ENCODE peak calls at places on chromosomes 1 and 21, in five cellular contexts. One of them, this sample, is unnamed. For H3K27me3, the result is how much of the 10 kb centered on the place peaks cover.

GRCh38 chr1:30730351-30731108 is 7.1 kb upstream of the MATN1 start:
- DNase-seq in H9: no peak
- DNase-seq in H1: no peak
- DNase-seq in mesenchymal stem cell: no peak
- DNase-seq in neuronal stem cell: no peak
- DNase-seq in this sample: no peak

GRCh38 chr21:31459457-31459856 is 115.4 kb upstream of the TIAM1 start:
- DNase-seq in neuronal stem cell: no peak
- DNase-seq in H1: no peak
- DNase-seq in H9: peak
- DNase-seq in mesenchymal stem cell: peak
- DNase-seq in this sample: peak

GRCh38 chr1:227796359-227796915 is 19.0 kb upstream of the PRSS38 start:
- DNase-seq in neuronal stem cell: no peak
- DNase-seq in H9: no peak
- DNase-seq in H1: no peak
- DNase-seq in mesenchymal stem cell: no peak
- DNase-seq in this sample: no peak

GRCh38 chr1:81126989-81127571 is 673.7 kb upstream of the ADGRL2 start:
- DNase-seq in mesenchymal stem cell: peak
- DNase-seq in H1: no peak
- DNase-seq in H9: no peak
- DNase-seq in neuronal stem cell: no peak
- DNase-seq in this sample: no peak

GRCh38 chr1:63914241-63914640 is 140.4 kb downstream of the ROR1 start:
- DNase-seq in H9: no peak
- DNase-seq in H1: no peak
- DNase-seq in mesenchymal stem cell: no peak
- DNase-seq in neuronal stem cell: no peak
- DNase-seq in this sample: no peak

GRCh38 chr1:201295861-201296260 is 12.6 kb downstream of the PKP1 start:
- DNase-seq in H1: no peak
- DNase-seq in H9: no peak
- DNase-seq in neuronal stem cell: no peak
- DNase-seq in mesenchymal stem cell: no peak
- DNase-seq in this sample: no peak

GRCh38 chr1:14553711-14554110 is 44.8 kb upstream of the KAZN start:
- DNase-seq in H1: no peak
- DNase-seq in mesenchymal stem cell: no peak
- DNase-seq in H9: no peak
- DNase-seq in neuronal stem cell: no peak
- DNase-seq in this sample: no peak

GRCh38 chr21:17607684-17608083 is 5.0 kb downstream of the BTG3 start:
- DNase-seq in neuronal stem cell: no peak
- DNase-seq in mesenchymal stem cell: no peak
- DNase-seq in H9: no peak
- DNase-seq in H1: no peak
- DNase-seq in this sample: no peak

GRCh38 chr1:179016694-179017382 is 8.9 kb upstream of the FAM20B start:
- DNase-seq in H1: no peak
- DNase-seq in H9: no peak
- DNase-seq in neuronal stem cell: no peak
- DNase-seq in mesenchymal stem cell: peak
- DNase-seq in this sample: no peak

GRCh38 chr1:10634428-10635384 is 160.0 kb downstream of the PEX14 start:
- DNase-seq in H1: no peak
- DNase-seq in neuronal stem cell: no peak
- DNase-seq in mesenchymal stem cell: no peak
- DNase-seq in H9: peak
- DNase-seq in this sample: no peak

GRCh38 chr1:24294757-24295371 is 24.3 kb upstream of the GRHL3 start:
- DNase-seq in H9: no peak
- DNase-seq in neuronal stem cell: no peak
- DNase-seq in mesenchymal stem cell: peak
- DNase-seq in H1: no peak
- DNase-seq in this sample: peak

GRCh38 chr1:147414505-147415163 is 126.7 kb upstream of the BCL9 start:
- DNase-seq in neuronal stem cell: no peak
- DNase-seq in mesenchymal stem cell: no peak
- DNase-seq in H1: no peak
- DNase-seq in H9: no peak
- DNase-seq in this sample: no peak

GRCh38 chr1:165080253-165080896 is 276.1 kb downstream of the LMX1A start:
- DNase-seq in mesenchymal stem cell: no peak
- DNase-seq in H9: no peak
- DNase-seq in neuronal stem cell: no peak
- DNase-seq in H1: no peak
- DNase-seq in this sample: no peak

GRCh38 chr1:19921310-19921709 is 2.1 kb downstream of the PLA2G2E start:
- DNase-seq in H1: no peak
- DNase-seq in mesenchymal stem cell: no peak
- DNase-seq in H9: no peak
- DNase-seq in neuronal stem cell: no peak
- DNase-seq in this sample: no peak

GRCh38 chr1:227174136-227174535 is 144.2 kb downstream of the CDC42BPA start:
- DNase-seq in neuronal stem cell: no peak
- DNase-seq in H9: no peak
- DNase-seq in H1: no peak
- DNase-seq in mesenchymal stem cell: no peak
- DNase-seq in this sample: peak

GRCh38 chr1:229058111-229058551 is 212.8 kb upstream of the RAB4A start:
- DNase-seq in mesenchymal stem cell: no peak
- DNase-seq in H9: no peak
- DNase-seq in neuronal stem cell: no peak
- DNase-seq in H1: no peak
- DNase-seq in this sample: no peak

GRCh38 chr1:3368711-3369436 is 85.6 kb upstream of the ARHGEF16 start:
- DNase-seq in H1: no peak
- DNase-seq in mesenchymal stem cell: no peak
- DNase-seq in neuronal stem cell: no peak
- DNase-seq in H9: no peak
- DNase-seq in this sample: no peak

GRCh38 chr1:17533201-17533600 is 6.3 kb upstream of the ARHGEF10L start:
- DNase-seq in mesenchymal stem cell: no peak
- DNase-seq in neuronal stem cell: no peak
- DNase-seq in H9: no peak
- DNase-seq in H1: no peak
- DNase-seq in this sample: no peak

GRCh38 chr1:224245188-224245587 is 62.1 kb downstream of the DEGS1 start:
- DNase-seq in neuronal stem cell: no peak
- DNase-seq in H9: no peak
- DNase-seq in H1: no peak
- DNase-seq in mesenchymal stem cell: peak
- DNase-seq in this sample: no peak

GRCh38 chr1:112357467-112357866 is 38.5 kb upstream of the CTTNBP2NL start:
- DNase-seq in H9: no peak
- DNase-seq in H1: no peak
- DNase-seq in mesenchymal stem cell: peak
- DNase-seq in neuronal stem cell: no peak
- DNase-seq in this sample: no peak

GRCh38 chr1:85168884-85169283 is 31.9 kb downstream of the SYDE2 start:
- DNase-seq in neuronal stem cell: no peak
- DNase-seq in mesenchymal stem cell: no peak
- DNase-seq in H9: no peak
- DNase-seq in H1: no peak
- DNase-seq in this sample: peak

GRCh38 chr1:229012823-229013222 is 258.1 kb upstream of the RAB4A start:
- DNase-seq in H9: no peak
- DNase-seq in neuronal stem cell: no peak
- DNase-seq in mesenchymal stem cell: peak
- DNase-seq in H1: no peak
- DNase-seq in this sample: no peak

GRCh38 chr1:224170748-224171478 is 12.1 kb upstream of the DEGS1 start:
- DNase-seq in H1: no peak
- DNase-seq in H9: peak
- DNase-seq in neuronal stem cell: no peak
- DNase-seq in mesenchymal stem cell: peak
- DNase-seq in this sample: peak

GRCh38 chr1:111221633-111222286 is 5.8 kb upstream of the CHI3L2 start:
- DNase-seq in H9: no peak
- DNase-seq in neuronal stem cell: no peak
- DNase-seq in mesenchymal stem cell: no peak
- DNase-seq in H1: no peak
- DNase-seq in this sample: no peak

GRCh38 chr1:179938752-179939151 is 15.9 kb upstream of the CEP350 start:
- DNase-seq in mesenchymal stem cell: peak
- DNase-seq in H1: no peak
- DNase-seq in neuronal stem cell: no peak
- DNase-seq in H9: no peak
- DNase-seq in this sample: no peak

GRCh38 chr1:226702957-226703831 is 35.9 kb downstream of the ITPKB start:
- DNase-seq in H9: peak
- DNase-seq in mesenchymal stem cell: peak
- DNase-seq in neuronal stem cell: peak
- DNase-seq in H1: no peak
- DNase-seq in this sample: peak

DNA sequence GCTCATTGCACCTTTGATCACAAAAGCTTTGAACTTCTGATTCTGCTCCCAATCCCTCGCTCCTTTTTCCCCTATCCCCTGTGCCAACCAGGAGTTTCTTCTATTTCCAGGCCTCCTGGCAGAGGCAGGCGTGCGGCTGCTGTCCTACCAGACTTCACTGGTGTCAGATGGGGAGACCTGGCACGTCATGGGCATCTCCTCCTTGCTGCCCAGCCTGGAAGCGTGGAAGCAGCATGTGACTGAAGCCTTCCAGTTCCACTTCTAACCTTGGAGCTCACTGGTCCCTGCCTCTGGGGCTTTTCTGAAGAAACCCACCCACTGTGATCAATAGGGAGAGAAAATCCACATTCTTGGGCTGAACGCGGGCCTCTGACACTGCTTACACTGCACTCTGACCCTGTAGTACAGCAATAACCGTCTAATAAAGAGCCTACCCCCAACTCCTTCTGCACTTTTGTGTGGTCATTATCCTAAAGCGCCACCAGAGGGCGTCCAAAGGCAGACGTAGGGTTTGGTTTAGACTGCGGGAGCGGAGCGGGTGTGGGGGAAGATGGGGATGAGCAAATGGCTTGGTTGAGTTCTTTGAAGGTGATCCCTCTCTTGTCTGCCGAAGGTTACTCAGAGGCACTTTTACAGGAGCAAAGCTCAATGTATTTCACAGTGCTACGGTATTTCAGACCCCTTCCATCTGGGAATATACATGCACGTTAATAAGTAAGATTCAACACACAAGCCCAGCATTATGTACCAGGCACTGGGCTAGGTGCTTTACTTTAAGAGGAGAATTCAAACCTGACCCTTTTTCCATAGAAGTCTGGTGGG is 24.7 kb downstream of the HMGCS2 start:
- DNase-seq in mesenchymal stem cell: peak
- DNase-seq in neuronal stem cell: peak
- DNase-seq in H9: peak
- DNase-seq in H1: peak
- DNase-seq in this sample: peak
- H2BK12ac ChIP-seq in mesenchymal stem cell: no peak
- H2BK12ac ChIP-seq in neuronal stem cell: no peak
- H2BK12ac ChIP-seq in H9: no peak
- H2BK12ac ChIP-seq in H1: no peak
- H2BK12ac ChIP-seq in this sample: no peak

DNA sequence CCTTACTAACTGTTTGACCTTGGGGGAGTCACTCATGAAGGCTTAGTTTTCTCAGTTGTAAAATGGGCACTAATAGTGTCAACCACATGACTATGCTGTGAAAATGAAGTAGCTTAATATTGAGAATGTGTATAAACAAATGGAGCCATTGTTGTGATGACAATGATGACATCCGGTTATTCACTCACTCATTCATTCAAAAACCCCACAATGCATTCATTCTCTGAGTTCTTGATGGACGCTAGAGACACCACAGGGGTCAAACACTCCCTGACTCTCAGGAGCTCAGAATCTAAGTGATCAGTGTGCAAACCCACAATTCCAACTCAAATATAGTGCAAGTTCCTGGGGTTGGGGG is 138.9 kb downstream of the FOXD2 start:
- DNase-seq in neuronal stem cell: no peak
- DNase-seq in mesenchymal stem cell: no peak
- DNase-seq in H1: no peak
- DNase-seq in H9: no peak
- DNase-seq in this sample: no peak
- H3K27me3 ChIP-seq in neuronal stem cell: under half
- H3K27me3 ChIP-seq in mesenchymal stem cell: half or more
- H3K27me3 ChIP-seq in H1: under half
- H3K27me3 ChIP-seq in H9: under half
- H3K27me3 ChIP-seq in this sample: under half

GRCh38 chr21:34022557-34023335 is 50.6 kb upstream of the MRPS6 start:
- DNase-seq in neuronal stem cell: no peak
- DNase-seq in H1: no peak
- DNase-seq in H9: no peak
- DNase-seq in mesenchymal stem cell: no peak
- DNase-seq in this sample: no peak

GRCh38 chr21:34020934-34021553 is 52.3 kb upstream of the MRPS6 start:
- DNase-seq in mesenchymal stem cell: no peak
- DNase-seq in neuronal stem cell: no peak
- DNase-seq in H1: no peak
- DNase-seq in H9: no peak
- DNase-seq in this sample: no peak

GRCh38 chr21:34023691-34024381 is 49.5 kb upstream of the MRPS6 start:
- DNase-seq in H1: no peak
- DNase-seq in neuronal stem cell: no peak
- DNase-seq in mesenchymal stem cell: peak
- DNase-seq in H9: no peak
- DNase-seq in this sample: no peak

GRCh38 chr21:34020005-34020847 is 53.2 kb upstream of the MRPS6 start:
- DNase-seq in neuronal stem cell: no peak
- DNase-seq in H9: no peak
- DNase-seq in H1: no peak
- DNase-seq in mesenchymal stem cell: no peak
- DNase-seq in this sample: no peak

DNA sequence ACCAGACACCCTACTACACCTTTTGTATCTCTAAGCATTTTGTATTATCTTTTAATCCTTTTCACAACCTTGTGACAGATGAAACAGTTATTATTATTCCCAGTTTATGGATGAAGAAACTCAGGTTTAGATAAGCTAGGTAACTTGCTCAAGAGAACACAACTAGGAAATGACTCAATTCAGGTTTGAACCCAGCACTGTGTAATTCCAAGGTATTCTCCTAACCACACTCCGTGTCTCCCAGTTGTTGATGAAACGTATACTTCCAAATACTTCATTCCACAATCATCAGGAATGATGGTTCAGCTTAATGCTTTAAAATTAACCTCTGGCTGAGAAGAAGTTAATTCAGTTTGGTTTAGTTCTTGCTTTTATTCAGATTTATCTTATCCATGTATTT is 51.7 kb upstream of the MRPS6 start:
- DNase-seq in H9: no peak
- DNase-seq in neuronal stem cell: no peak
- DNase-seq in mesenchymal stem cell: no peak
- DNase-seq in H1: no peak
- DNase-seq in this sample: no peak
- H2BK12ac ChIP-seq in H9: no peak
- H2BK12ac ChIP-seq in neuronal stem cell: no peak
- H2BK12ac ChIP-seq in mesenchymal stem cell: no peak
- H2BK12ac ChIP-seq in H1: no peak
- H2BK12ac ChIP-seq in this sample: no peak

DNA sequence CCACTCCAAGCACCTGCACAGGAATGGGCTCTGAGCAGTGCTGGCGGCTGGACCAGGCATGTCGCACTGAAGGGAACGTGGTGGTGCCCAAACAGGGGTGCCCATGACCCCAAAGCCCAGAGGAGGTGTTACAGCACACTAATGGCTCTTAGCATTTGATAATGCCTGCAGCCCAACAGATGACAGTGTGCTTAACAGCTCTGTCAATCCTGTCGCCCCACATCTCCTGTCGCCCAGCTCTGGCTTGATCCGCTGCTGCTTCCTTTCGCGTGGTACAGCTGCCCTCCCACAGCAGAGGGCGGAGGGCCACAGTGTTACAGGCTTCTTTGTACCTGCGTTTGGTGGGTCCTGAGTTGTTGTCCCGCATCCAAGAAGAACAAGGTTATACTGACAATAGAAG is 32.2 kb upstream of the CR1L start:
- DNase-seq in mesenchymal stem cell: no peak
- DNase-seq in neuronal stem cell: no peak
- DNase-seq in H9: peak
- DNase-seq in H1: no peak
- DNase-seq in this sample: no peak
- H3K27me3 ChIP-seq in mesenchymal stem cell: under half
- H3K27me3 ChIP-seq in neuronal stem cell: under half
- H3K27me3 ChIP-seq in H9: under half
- H3K27me3 ChIP-seq in H1: under half
- H3K27me3 ChIP-seq in this sample: under half

This sample was measured in trophoblast cell.